ENCODE peak calls at places on chromosomes 13 and 19, in four cellular contexts. T, V, U and H are unnamed samples.

GRCh38 chr13:50376895-50377575 is 361.8 kb downstream of the KCNRG start:
- DNase-seq in T (no peak), V (no peak), U (no peak), H (no peak)

GRCh38 chr13:114027046-114027760 is 53.3 kb upstream of the C13orf46 start:
- DNase-seq in T (peak), V (no peak), U (peak), H (no peak)

GRCh38 chr13:93752506-93752905 is 525.9 kb downstream of the GPC6 start:
- DNase-seq in T (peak), V (no peak), U (no peak), H (no peak)

GRCh38 chr19:39196860-39197562 is at the start of gene NCCRP1:
- DNase-seq in T (no peak), V (no peak), U (no peak), H (no peak)

GRCh38 chr13:77213644-77214043 is 113.2 kb downstream of the MYCBP2 start:
- DNase-seq in T (no peak), V (peak), U (no peak), H (no peak)

GRCh38 chr13:81697826-81698225 is 1356.9 kb upstream of the SPRY2 start:
- DNase-seq in T (no peak), V (no peak), U (no peak), H (no peak)

GRCh38 chr13:101307181-101307701 is 109.1 kb downstream of the NALCN start:
- DNase-seq in T (no peak), V (peak), U (no peak), H (no peak)

GRCh38 chr19:15623711-15624318 is 8.8 kb downstream of the CYP4F8 start:
- DNase-seq in T (no peak), V (no peak), U (no peak), H (no peak)

GRCh38 chr13:20487927-20488326 is 37.7 kb downstream of the CRYL1 start:
- DNase-seq in T (no peak), V (no peak), U (no peak), H (no peak)

GRCh38 chr19:45882652-45883585 is 3.0 kb downstream of the IRF2BP1 start:
- DNase-seq in T (peak), V (peak), U (peak), H (no peak)

GRCh38 chr19:49939721-49940481 is 10.6 kb upstream of the NUP62 start:
- DNase-seq in T (no peak), V (no peak), U (no peak), H (peak)

GRCh38 chr19:12159773-12160414 is 3.0 kb upstream of the ZNF136 start:
- DNase-seq in T (no peak), V (no peak), U (no peak), H (no peak)

GRCh38 chr19:34734601-34735103 is 609 bp downstream of the ZNF181 start:
- DNase-seq in T (no peak), V (no peak), U (no peak), H (no peak)

GRCh38 chr13:90591260-90591926 is 756.1 kb upstream of the MIR17HG start:
- DNase-seq in T (no peak), V (no peak), U (no peak), H (no peak)

GRCh38 chr19:53881482-53882390 is at the start of gene PRKCG:
- DNase-seq in T (peak), V (no peak), U (no peak), H (no peak)

GRCh38 chr13:47288546-47288945 is 391.7 kb upstream of the HTR2A start:
- DNase-seq in T (no peak), V (no peak), U (no peak), H (no peak)

GRCh38 chr13:113458218-113459065 is 5.2 kb upstream of the ADPRHL1 start:
- DNase-seq in T (no peak), V (peak), U (no peak), H (no peak)

GRCh38 chr13:79413521-79413920 is 7.5 kb upstream of the RBM26 start:
- DNase-seq in T (no peak), V (no peak), U (no peak), H (no peak)

GRCh38 chr13:46648166-46648607 is 95.2 kb downstream of the LRCH1 start:
- DNase-seq in T (no peak), V (no peak), U (no peak), H (no peak)

GRCh38 chr19:2154587-2155075 is 3.3 kb upstream of the AP3D1 start:
- DNase-seq in T (no peak), V (no peak), U (no peak), H (no peak)

GRCh38 chr19:23520441-23520840 is 125.2 kb upstream of the ZNF91 start:
- DNase-seq in T (no peak), V (no peak), U (no peak), H (no peak)

GRCh38 chr13:82772802-82773201 is 1109.5 kb downstream of the SLITRK1 start:
- DNase-seq in T (no peak), V (peak), U (no peak), H (no peak)

GRCh38 chr13:67238277-67238859 is 8.2 kb upstream of the PCDH9 start:
- DNase-seq in T (no peak), V (peak), U (no peak), H (no peak)

GRCh38 chr13:98664047-98664446 is 87.1 kb upstream of the STK24 start:
- DNase-seq in T (no peak), V (peak), U (no peak), H (no peak)

GRCh38 chr13:74251778-74252519 is 117.7 kb upstream of the KLF12 start:
- DNase-seq in T (no peak), V (no peak), U (no peak), H (no peak)

GRCh38 chr13:24038405-24038804 is 122.1 kb upstream of the SPATA13 start:
- DNase-seq in T (no peak), V (peak), U (no peak), H (no peak)

GRCh38 chr13:51849145-51850101 is 4.4 kb upstream of the TMEM272 start:
- DNase-seq in T (peak), V (peak), U (peak), H (no peak)

GRCh38 chr19:4380254-4380727 is 20.1 kb downstream of the SH3GL1 start:
- DNase-seq in T (peak), V (no peak), U (peak), H (no peak)

GRCh38 chr13:66341038-66341437 is 889.1 kb downstream of the PCDH9 start:
- DNase-seq in T (no peak), V (no peak), U (no peak), H (no peak)

GRCh38 chr13:106464076-106464475 is 71.4 kb downstream of the EFNB2 start:
- DNase-seq in T (no peak), V (no peak), U (no peak), H (no peak)

GRCh38 chr19:373391-374182 is 29.0 kb upstream of the MIER2 start:
- DNase-seq in T (no peak), V (no peak), U (no peak), H (peak)
- TF ChIP-seq CTCF in T (no peak), V (no peak), U (no peak), H (no peak)

DNA sequence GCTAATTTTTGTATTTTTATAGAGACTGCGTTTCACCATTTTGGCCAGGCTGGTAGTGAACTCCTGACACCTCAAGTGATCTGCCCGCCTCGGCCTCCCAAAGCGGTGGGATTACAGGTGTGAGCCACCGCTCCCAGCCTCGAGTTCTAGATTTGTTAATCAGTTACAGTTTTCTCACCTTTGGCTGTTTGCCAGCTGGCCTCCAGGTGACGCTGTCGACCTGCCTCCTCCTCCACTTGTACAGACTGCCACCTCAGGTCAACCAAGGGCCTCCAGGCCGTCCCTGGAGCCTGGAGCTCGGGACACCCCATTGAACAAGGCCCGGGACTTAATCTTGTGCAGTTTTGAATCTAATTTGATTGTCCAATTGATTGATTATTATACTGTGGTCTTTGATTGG is 45.5 kb downstream of the IER2 start:
- DNase-seq in T (no peak), V (no peak), U (no peak), H (no peak)
- TF ChIP-seq CTCF in T (no peak), V (no peak), U (no peak), H (peak)

GRCh38 chr13:73231456-73231855 is 172.7 kb downstream of the KLF5 start:
- DNase-seq in T (no peak), V (no peak), U (no peak), H (no peak)

GRCh38 chr13:73225983-73226382 is 167.2 kb downstream of the KLF5 start:
- DNase-seq in T (no peak), V (no peak), U (no peak), H (no peak)

GRCh38 chr13:73230714-73231113 is 171.9 kb downstream of the KLF5 start:
- DNase-seq in T (no peak), V (no peak), U (no peak), H (no peak)

GRCh38 chr13:73224708-73225107 is 165.9 kb downstream of the KLF5 start:
- DNase-seq in T (no peak), V (peak), U (no peak), H (no peak)

DNA sequence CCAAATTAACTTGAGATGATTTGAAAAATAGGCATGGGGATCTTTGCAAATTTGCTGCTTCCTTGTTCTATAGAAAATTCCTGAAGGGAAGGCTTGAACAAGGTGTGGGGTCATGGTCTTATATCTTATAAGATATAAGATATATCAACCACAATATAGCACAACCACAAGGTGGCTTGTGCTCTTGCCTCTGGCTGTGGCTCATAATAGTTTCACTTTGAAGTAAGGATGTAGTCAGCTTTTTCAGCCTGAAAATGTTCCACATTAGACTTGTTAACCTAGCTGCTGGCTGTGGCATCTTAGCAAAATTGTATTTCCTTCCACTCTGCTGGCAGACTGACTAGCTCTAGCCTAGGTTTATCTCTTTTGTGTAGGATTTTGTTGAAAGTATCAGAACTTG is 169.7 kb downstream of the KLF5 start:
- DNase-seq in T (no peak), V (peak), U (no peak), H (no peak)
- TF ChIP-seq CTCF in T (no peak), V (peak), U (no peak), H (peak)

GRCh38 chr19:17070912-17071311 is 4.3 kb downstream of the HAUS8 start:
- DNase-seq in T (no peak), V (no peak), U (no peak), H (no peak)

GRCh38 chr19:17074628-17075034 is 621 bp downstream of the HAUS8 start:
- DNase-seq in T (no peak), V (no peak), U (no peak), H (no peak)

GRCh38 chr19:17070421-17070820 is 4.8 kb downstream of the HAUS8 start:
- DNase-seq in T (no peak), V (no peak), U (no peak), H (no peak)

GRCh38 chr19:17073869-17074627 is 1.2 kb downstream of the HAUS8 start:
- DNase-seq in T (no peak), V (no peak), U (no peak), H (no peak)

GRCh38 chr19:17069249-17069648 is 6.0 kb downstream of the HAUS8 start:
- DNase-seq in T (no peak), V (no peak), U (no peak), H (no peak)
- TF ChIP-seq CTCF in T (no peak), V (no peak), U (no peak), H (no peak)

GRCh38 chr19:56155124-56155687 is 14.1 kb downstream of the ZNF444 start:
- DNase-seq in T (no peak), V (no peak), U (no peak), H (no peak)
- TF ChIP-seq CTCF in T (peak), V (peak), U (no peak), H (peak)

DNA sequence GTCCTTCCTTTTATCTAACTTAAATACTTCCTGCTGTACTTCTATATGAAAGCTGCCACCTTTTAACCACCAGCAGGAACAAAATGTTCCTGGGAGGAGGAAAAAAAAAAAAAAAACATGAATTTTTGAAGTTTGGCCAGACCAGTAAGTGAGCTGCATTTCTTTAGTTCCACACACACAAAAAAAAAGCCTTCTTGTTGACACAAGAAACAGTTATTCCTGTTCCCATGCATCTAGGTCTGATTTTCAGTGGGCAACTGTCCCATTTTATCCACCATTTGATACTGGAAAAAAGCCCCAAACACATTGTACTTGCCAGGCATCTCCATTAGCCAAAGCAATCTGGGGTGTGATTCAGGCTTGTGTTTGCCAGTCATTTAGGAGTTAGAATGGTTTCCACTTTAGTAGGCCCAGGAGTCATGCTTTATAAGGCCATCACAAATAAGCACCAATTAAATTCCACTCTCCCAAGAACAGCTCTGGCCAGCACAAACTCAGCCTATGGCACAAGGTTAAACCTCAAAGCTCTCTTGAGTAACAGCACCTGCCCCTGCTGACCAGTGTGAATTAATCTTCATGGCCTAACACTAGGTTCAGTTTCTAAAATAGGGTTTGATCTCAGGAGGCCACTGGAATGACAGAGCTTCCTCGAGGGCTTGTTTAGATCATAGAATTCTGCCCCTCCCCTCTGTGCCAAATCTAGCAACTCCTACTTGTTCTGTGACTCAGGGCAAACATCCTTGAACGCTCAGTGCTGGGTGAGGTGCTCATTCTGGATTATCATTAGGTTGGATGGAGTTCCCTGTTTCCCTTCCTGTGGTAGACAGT is 67.1 kb downstream of the NUFIP1 start:
- DNase-seq in T (no peak), V (peak), U (peak), H (no peak)
- TF ChIP-seq CTCF in T (no peak), V (no peak), U (no peak), H (peak)

GRCh38 chr13:28865951-28866350 is 45.8 kb downstream of the MTUS2 start:
- DNase-seq in T (no peak), V (no peak), U (no peak), H (no peak)
- TF ChIP-seq CTCF in T (no peak), V (no peak), U (no peak), H (no peak)

GRCh38 chr13:63954683-63955082 is 2539.0 kb upstream of the PCDH20 start:
- DNase-seq in T (no peak), V (no peak), U (no peak), H (no peak)
- TF ChIP-seq CTCF in T (no peak), V (no peak), U (no peak), H (no peak)

DNA sequence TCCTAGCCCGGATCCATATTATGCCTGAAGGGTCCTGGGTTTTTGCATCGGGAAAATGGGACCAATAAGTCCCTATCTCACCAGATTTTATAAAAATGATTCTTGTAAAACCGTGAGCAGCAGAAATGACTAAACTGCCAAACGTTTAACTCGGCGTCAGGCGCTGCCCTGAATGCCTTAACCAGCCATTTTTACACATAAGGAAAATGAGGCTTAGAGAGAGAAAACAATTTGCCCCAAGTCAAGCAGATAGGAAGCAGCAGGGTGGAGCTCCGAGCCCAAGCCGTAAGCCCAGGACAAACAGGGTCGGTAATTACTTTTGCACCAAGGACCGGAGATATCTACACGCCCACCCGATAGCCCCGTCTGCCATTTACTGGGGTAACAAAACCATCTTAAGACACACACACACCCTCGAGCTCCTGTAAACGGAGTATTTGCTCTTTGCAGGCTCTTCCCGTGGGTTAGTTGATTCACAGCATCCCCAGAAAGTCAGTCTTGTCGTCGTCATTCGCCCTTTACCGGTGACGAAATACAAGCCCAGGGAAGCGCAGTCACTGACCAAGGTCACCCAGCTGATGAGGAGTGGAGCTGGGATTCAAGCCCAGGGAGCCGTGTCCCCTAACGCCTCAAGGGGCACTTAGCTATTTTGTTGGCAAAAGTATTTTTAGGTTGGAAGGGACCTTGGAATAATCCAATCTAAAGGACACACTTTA is 16.0 kb upstream of the MRI1 start:
- DNase-seq in T (no peak), V (peak), U (peak), H (no peak)
- TF ChIP-seq CTCF in T (no peak), V (no peak), U (no peak), H (no peak)